ENCODE peak calls at places on chromosomes 12 and 14, in ten cellular contexts. Q, K, L, C, I, O, Z, J, N and A are unnamed samples.

GRCh38 chr12:97342130-97342529 is 120.5 kb upstream of the RMST start:
- DNase-seq in C (no peak), J (no peak), Q (no peak), O (no peak), N (no peak), K (no peak), Z (no peak), L (no peak), I (no peak), A (no peak)

GRCh38 chr12:119578112-119578511 is 15.5 kb upstream of the TMEM233 start:
- DNase-seq in Z (no peak), I (no peak), O (no peak), K (no peak), L (no peak), Q (no peak), J (no peak), C (no peak), N (no peak), A (peak)

GRCh38 chr12:46556105-46556559 is 183.6 kb upstream of the SLC38A2 start:
- DNase-seq in N (no peak), C (no peak), I (no peak), L (no peak), J (no peak), K (peak), Z (no peak), O (peak), Q (no peak), A (peak)

GRCh38 chr12:1217191-1217949 is 226.3 kb downstream of the ERC1 start:
- DNase-seq in C (no peak), K (peak), N (no peak), Q (no peak), O (peak), Z (no peak), L (no peak), I (no peak), J (no peak), A (peak)

GRCh38 chr12:114166360-114166759 is 200.2 kb upstream of the RBM19 start:
- DNase-seq in K (no peak), N (no peak), O (peak), L (no peak), C (no peak), Z (no peak), I (peak), Q (peak), J (no peak), A (peak)

GRCh38 chr14:96221841-96222240 is 17.2 kb downstream of the BDKRB2 start:
- DNase-seq in K (no peak), C (no peak), O (no peak), Z (no peak), N (no peak), I (no peak), L (no peak), Q (no peak), J (no peak), A (no peak)

GRCh38 chr14:53331921-53332320 is 178.8 kb upstream of the DDHD1 start:
- DNase-seq in K (no peak), Q (no peak), L (no peak), N (no peak), O (no peak), C (no peak), Z (no peak), J (no peak), I (no peak), A (no peak)

GRCh38 chr14:23640524-23641141 is 4.5 kb downstream of the DHRS2 start:
- DNase-seq in O (peak), K (no peak), N (peak), I (no peak), J (no peak), C (no peak), Z (no peak), L (no peak), Q (no peak), A (peak)

GRCh38 chr12:98470469-98471082 is 44.8 kb upstream of the TMPO start:
- DNase-seq in C (no peak), K (no peak), O (no peak), J (no peak), Q (no peak), L (no peak), Z (no peak), N (peak), I (peak), A (no peak)

GRCh38 chr12:115570271-115570777 is 707.2 kb downstream of the MED13L start:
- DNase-seq in K (no peak), C (no peak), Z (no peak), J (no peak), Q (peak), L (no peak), O (peak), I (no peak), N (no peak), A (peak)

GRCh38 chr14:20427231-20428009 is 8.5 kb downstream of the KLHL33 start:
- DNase-seq in Q (no peak), C (no peak), Z (no peak), K (peak), J (no peak), L (no peak), I (peak), O (peak), N (no peak), A (peak)

GRCh38 chr14:98368214-98368613 is 903.8 kb downstream of the BCL11B start:
- DNase-seq in O (no peak), Z (no peak), L (no peak), K (no peak), I (no peak), Q (no peak), N (no peak), J (no peak), C (no peak), A (no peak)

GRCh38 chr12:21950649-21951048 is 9.4 kb upstream of the ABCC9 start:
- DNase-seq in J (no peak), C (no peak), N (no peak), Z (no peak), I (no peak), L (no peak), O (no peak), Q (no peak), K (no peak), A (no peak)

GRCh38 chr14:104179126-104179525 is 40.7 kb downstream of the KIF26A start:
- DNase-seq in C (no peak), Z (no peak), L (no peak), N (no peak), O (no peak), K (no peak), Q (no peak), I (no peak), J (no peak), A (no peak)

GRCh38 chr12:93434305-93434704 is 7.4 kb downstream of the UBE2N start:
- DNase-seq in J (no peak), K (no peak), I (no peak), Q (no peak), N (no peak), L (no peak), Z (no peak), O (peak), C (no peak), A (no peak)

GRCh38 chr12:28563286-28563685 is 373.0 kb downstream of the CCDC91 start:
- DNase-seq in N (no peak), I (no peak), J (no peak), Q (no peak), O (peak), C (no peak), Z (no peak), L (no peak), K (no peak), A (no peak)

GRCh38 chr12:24256636-24257150 is 307.2 kb upstream of the SOX5 start:
- DNase-seq in Q (no peak), J (no peak), N (no peak), L (no peak), I (no peak), C (no peak), Z (no peak), K (no peak), O (no peak), A (no peak)